ENCODE peak calls at places on chromosomes 7 and 10, in nine cellular contexts. One of them, this sample, is unnamed.

GRCh38 chr7:157612664-157613561 is 276.1 kb downstream of the DNAJB6 start:
- DNase-seq in AG04449: no peak
- DNase-seq in choroid plexus epithelial cell: peak; percentile 47
- DNase-seq in astrocyte: no peak
- DNase-seq in fibroblast of mammary gland: peak; percentile 16
- DNase-seq in astrocyte of the spinal cord: peak; percentile 4
- DNase-seq in lower leg skin: no peak
- DNase-seq in neuronal stem cell: no peak
- DNase-seq in mammary epithelial cell: no peak
- DNase-seq in this sample: no peak

GRCh38 chr7:44293561-44294324 is 31.7 kb downstream of the CAMK2B start:
- DNase-seq in AG04449: no peak
- DNase-seq in neuronal stem cell: no peak
- DNase-seq in fibroblast of mammary gland: no peak
- DNase-seq in mammary epithelial cell: no peak
- DNase-seq in choroid plexus epithelial cell: no peak
- DNase-seq in lower leg skin: peak; percentile 65
- DNase-seq in astrocyte: no peak
- DNase-seq in astrocyte of the spinal cord: no peak
- DNase-seq in this sample: peak; percentile 27

GRCh38 chr10:88027570-88027969 is 164.1 kb downstream of the PTEN start:
- DNase-seq in AG04449: no peak
- DNase-seq in fibroblast of mammary gland: no peak
- DNase-seq in lower leg skin: no peak
- DNase-seq in astrocyte: no peak
- DNase-seq in neuronal stem cell: no peak
- DNase-seq in mammary epithelial cell: no peak
- DNase-seq in choroid plexus epithelial cell: no peak
- DNase-seq in astrocyte of the spinal cord: no peak
- DNase-seq in this sample: no peak

GRCh38 chr10:43700306-43700705 is 51.6 kb upstream of the ZNF32 start:
- DNase-seq in astrocyte of the spinal cord: no peak
- DNase-seq in lower leg skin: no peak
- DNase-seq in astrocyte: peak; percentile 35
- DNase-seq in neuronal stem cell: no peak
- DNase-seq in mammary epithelial cell: no peak
- DNase-seq in fibroblast of mammary gland: no peak
- DNase-seq in AG04449: no peak
- DNase-seq in choroid plexus epithelial cell: no peak
- DNase-seq in this sample: no peak

GRCh38 chr10:34618611-34619010 is 196.5 kb downstream of the PARD3 start:
- DNase-seq in mammary epithelial cell: peak; percentile 9
- DNase-seq in fibroblast of mammary gland: no peak
- DNase-seq in AG04449: no peak
- DNase-seq in neuronal stem cell: no peak
- DNase-seq in lower leg skin: no peak
- DNase-seq in astrocyte of the spinal cord: no peak
- DNase-seq in choroid plexus epithelial cell: no peak
- DNase-seq in astrocyte: no peak
- DNase-seq in this sample: no peak

GRCh38 chr7:99563650-99564049 is 5.2 kb downstream of the ZNF655 start:
- DNase-seq in lower leg skin: no peak
- DNase-seq in mammary epithelial cell: no peak
- DNase-seq in choroid plexus epithelial cell: peak; percentile 77
- DNase-seq in astrocyte: peak; percentile 81
- DNase-seq in AG04449: peak; percentile 67
- DNase-seq in neuronal stem cell: no peak
- DNase-seq in fibroblast of mammary gland: peak; percentile 80
- DNase-seq in astrocyte of the spinal cord: peak; percentile 85
- DNase-seq in this sample: peak; percentile 75

GRCh38 chr7:28410628-28411578 is 1.4 kb upstream of the CREB5 start:
- DNase-seq in astrocyte: peak; percentile 62
- DNase-seq in choroid plexus epithelial cell: peak; percentile 72
- DNase-seq in astrocyte of the spinal cord: peak; percentile 67
- DNase-seq in lower leg skin: peak; percentile 91
- DNase-seq in fibroblast of mammary gland: peak; percentile 86
- DNase-seq in mammary epithelial cell: peak; percentile 33
- DNase-seq in AG04449: no peak
- DNase-seq in neuronal stem cell: peak; percentile 20
- DNase-seq in this sample: peak; percentile 76

GRCh38 chr7:48165157-48165556 is 6.1 kb upstream of the ABCA13 start:
- DNase-seq in lower leg skin: no peak
- DNase-seq in AG04449: no peak
- DNase-seq in fibroblast of mammary gland: no peak
- DNase-seq in mammary epithelial cell: no peak
- DNase-seq in neuronal stem cell: no peak
- DNase-seq in astrocyte: no peak
- DNase-seq in choroid plexus epithelial cell: no peak
- DNase-seq in astrocyte of the spinal cord: no peak
- DNase-seq in this sample: no peak

GRCh38 chr10:58637372-58637771 is 124.7 kb downstream of the BICC1 start:
- DNase-seq in choroid plexus epithelial cell: peak; percentile 55
- DNase-seq in astrocyte: peak; percentile 95
- DNase-seq in neuronal stem cell: no peak
- DNase-seq in AG04449: no peak
- DNase-seq in lower leg skin: no peak
- DNase-seq in fibroblast of mammary gland: peak; percentile 80
- DNase-seq in mammary epithelial cell: peak; percentile 62
- DNase-seq in astrocyte of the spinal cord: peak; percentile 76
- DNase-seq in this sample: no peak

GRCh38 chr10:75058142-75058541 is 53.3 kb upstream of the SAMD8 start:
- DNase-seq in choroid plexus epithelial cell: no peak
- DNase-seq in lower leg skin: no peak
- DNase-seq in neuronal stem cell: no peak
- DNase-seq in mammary epithelial cell: peak; percentile 58
- DNase-seq in astrocyte: peak; percentile 37
- DNase-seq in fibroblast of mammary gland: peak; percentile 72
- DNase-seq in AG04449: no peak
- DNase-seq in astrocyte of the spinal cord: no peak
- DNase-seq in this sample: peak; percentile 83

GRCh38 chr10:78644550-78644949 is 424.2 kb upstream of the ZMIZ1 start:
- DNase-seq in lower leg skin: no peak
- DNase-seq in astrocyte of the spinal cord: no peak
- DNase-seq in astrocyte: no peak
- DNase-seq in mammary epithelial cell: no peak
- DNase-seq in fibroblast of mammary gland: no peak
- DNase-seq in neuronal stem cell: no peak
- DNase-seq in choroid plexus epithelial cell: no peak
- DNase-seq in AG04449: no peak
- DNase-seq in this sample: no peak

GRCh38 chr10:3827266-3827665 is 42.3 kb upstream of the KLF6 start:
- DNase-seq in astrocyte: no peak
- DNase-seq in choroid plexus epithelial cell: no peak
- DNase-seq in mammary epithelial cell: no peak
- DNase-seq in lower leg skin: no peak
- DNase-seq in neuronal stem cell: no peak
- DNase-seq in fibroblast of mammary gland: no peak
- DNase-seq in AG04449: no peak
- DNase-seq in astrocyte of the spinal cord: no peak
- DNase-seq in this sample: no peak

GRCh38 chr7:72453436-72453835 is 41.3 kb upstream of the CALN1 start:
- DNase-seq in choroid plexus epithelial cell: no peak
- DNase-seq in neuronal stem cell: no peak
- DNase-seq in fibroblast of mammary gland: no peak
- DNase-seq in AG04449: no peak
- DNase-seq in mammary epithelial cell: no peak
- DNase-seq in astrocyte: no peak
- DNase-seq in astrocyte of the spinal cord: no peak
- DNase-seq in lower leg skin: no peak
- DNase-seq in this sample: no peak

GRCh38 chr7:27116521-27116946 is 14.0 kb downstream of the HOXA4 start:
- DNase-seq in AG04449: no peak
- DNase-seq in choroid plexus epithelial cell: no peak
- DNase-seq in mammary epithelial cell: no peak
- DNase-seq in lower leg skin: no peak
- DNase-seq in fibroblast of mammary gland: no peak
- DNase-seq in astrocyte of the spinal cord: no peak
- DNase-seq in astrocyte: peak; percentile 10
- DNase-seq in neuronal stem cell: no peak
- DNase-seq in this sample: no peak
- H3K4me3 ChIP-seq in AG04449: no peak overlapping the region
- H3K4me3 ChIP-seq in choroid plexus epithelial cell: no peak overlapping the region
- H3K4me3 ChIP-seq in mammary epithelial cell: peak overlapping the region; percentile 70
- H3K4me3 ChIP-seq in lower leg skin: no peak overlapping the region
- H3K4me3 ChIP-seq in fibroblast of mammary gland: no peak overlapping the region
- H3K4me3 ChIP-seq in astrocyte of the spinal cord: peak overlapping the region; percentile 89
- H3K4me3 ChIP-seq in astrocyte: peak overlapping the region; percentile 69
- H3K4me3 ChIP-seq in neuronal stem cell: no peak overlapping the region
- H3K4me3 ChIP-seq in this sample: peak overlapping the region; percentile 42

DNA sequence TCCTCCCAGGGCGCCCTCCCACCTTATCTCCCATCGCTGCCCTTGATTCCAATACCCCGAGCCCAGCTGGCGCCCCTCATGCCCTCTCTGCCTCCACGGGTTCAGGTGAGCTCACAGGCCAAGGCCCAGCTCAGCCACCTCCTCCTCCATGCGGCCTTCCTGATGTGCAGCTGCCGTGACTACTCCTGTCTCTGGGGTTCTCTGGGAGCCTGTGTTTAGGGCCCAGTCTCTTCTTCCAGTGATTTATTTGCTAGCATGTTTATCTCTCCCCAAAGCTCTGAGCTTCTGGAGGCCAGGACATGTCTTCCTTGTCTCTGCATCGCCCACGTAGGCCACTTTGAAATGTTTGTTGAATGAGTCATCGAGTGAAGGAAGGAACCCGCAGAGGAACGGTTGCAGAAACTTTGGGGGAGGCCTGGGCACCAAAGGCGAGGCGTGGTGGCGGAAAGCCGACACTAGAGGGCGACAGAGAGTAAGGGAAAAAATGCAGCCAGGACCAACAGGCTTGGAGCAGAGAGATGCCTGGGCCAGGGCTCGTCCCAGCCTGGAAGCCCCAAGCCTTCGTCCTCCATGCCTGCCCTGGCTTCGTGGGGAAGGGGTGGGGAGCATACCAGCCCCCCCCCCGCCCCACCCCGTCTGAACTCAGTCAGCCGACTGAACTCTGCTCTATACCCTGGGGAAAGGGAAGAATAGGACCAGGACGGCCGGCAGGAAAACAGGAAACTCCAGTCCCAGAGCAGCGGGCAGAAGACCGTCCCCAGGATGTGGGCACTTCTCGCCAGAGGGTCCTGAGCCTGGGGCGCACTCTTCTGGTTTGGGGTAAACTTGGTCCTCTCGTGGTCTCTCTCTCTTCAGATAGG is 10.9 kb upstream of the HSPB1 start:
- DNase-seq in choroid plexus epithelial cell: peak; percentile 98
- DNase-seq in mammary epithelial cell: peak; percentile 99
- DNase-seq in fibroblast of mammary gland: peak; percentile 98
- DNase-seq in neuronal stem cell: peak; percentile 86
- DNase-seq in astrocyte: peak; percentile 96
- DNase-seq in AG04449: peak; percentile 93
- DNase-seq in astrocyte of the spinal cord: peak; percentile 97
- DNase-seq in lower leg skin: peak; percentile 99
- DNase-seq in this sample: peak; percentile 97
- H3K4me3 ChIP-seq in choroid plexus epithelial cell: peak overlapping the region; percentile 41
- H3K4me3 ChIP-seq in mammary epithelial cell: peak overlapping the region; percentile 23
- H3K4me3 ChIP-seq in fibroblast of mammary gland: peak overlapping the region; percentile 22
- H3K4me3 ChIP-seq in neuronal stem cell: peak overlapping the region; percentile 36
- H3K4me3 ChIP-seq in astrocyte: no peak overlapping the region
- H3K4me3 ChIP-seq in AG04449: peak overlapping the region; percentile 36
- H3K4me3 ChIP-seq in astrocyte of the spinal cord: peak overlapping the region; percentile 4
- H3K4me3 ChIP-seq in lower leg skin: no peak overlapping the region
- H3K4me3 ChIP-seq in this sample: peak overlapping the region; percentile 37

DNA sequence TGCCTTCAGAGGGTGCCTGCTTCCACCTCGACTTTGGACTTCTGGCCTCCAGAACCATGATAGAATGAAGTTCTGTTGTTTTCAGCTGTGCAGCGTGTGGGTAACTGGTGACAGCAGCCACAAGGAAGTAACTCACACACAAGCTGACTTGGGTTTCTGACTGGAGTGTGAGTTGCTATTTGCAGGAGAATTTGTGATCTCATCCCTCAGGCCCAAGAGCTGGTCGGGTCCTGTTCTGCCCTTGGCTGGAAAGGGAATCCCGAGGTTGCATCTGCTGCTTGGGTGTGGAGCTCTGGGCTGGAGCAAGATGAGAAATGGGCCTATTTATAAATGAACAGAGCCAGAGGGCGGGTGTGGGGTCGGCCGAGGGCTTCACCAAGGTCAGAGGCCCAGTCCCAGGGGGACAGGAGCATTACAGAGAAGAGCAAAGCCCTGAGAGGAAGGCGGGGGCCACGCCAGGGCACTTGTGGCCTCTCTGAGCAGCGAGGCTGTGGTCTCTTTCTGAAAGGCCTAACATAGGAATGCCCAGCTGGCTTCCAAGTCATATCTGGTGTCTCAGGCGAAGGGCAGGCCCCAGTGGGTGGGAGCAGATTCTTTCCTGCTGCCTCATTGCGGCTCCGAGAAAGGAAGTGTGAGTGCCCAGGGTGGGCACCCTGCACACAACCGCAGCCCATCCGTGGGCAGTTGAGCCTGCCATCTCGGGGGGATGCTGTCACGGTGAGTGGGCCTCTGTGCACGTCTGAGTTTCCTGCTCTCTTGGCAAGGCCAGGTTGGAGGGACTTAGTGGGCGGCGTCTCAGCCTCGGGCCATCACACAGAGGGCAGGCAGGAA is 26.5 kb upstream of the C10orf71 start:
- DNase-seq in neuronal stem cell: no peak
- DNase-seq in astrocyte of the spinal cord: no peak
- DNase-seq in fibroblast of mammary gland: peak; percentile 24
- DNase-seq in lower leg skin: peak; percentile 82
- DNase-seq in mammary epithelial cell: no peak
- DNase-seq in choroid plexus epithelial cell: peak; percentile 13
- DNase-seq in AG04449: no peak
- DNase-seq in astrocyte: no peak
- DNase-seq in this sample: no peak
- H3K4me3 ChIP-seq in neuronal stem cell: no peak overlapping the region
- H3K4me3 ChIP-seq in astrocyte of the spinal cord: no peak overlapping the region
- H3K4me3 ChIP-seq in fibroblast of mammary gland: no peak overlapping the region
- H3K4me3 ChIP-seq in lower leg skin: no peak overlapping the region
- H3K4me3 ChIP-seq in mammary epithelial cell: no peak overlapping the region
- H3K4me3 ChIP-seq in choroid plexus epithelial cell: no peak overlapping the region
- H3K4me3 ChIP-seq in AG04449: no peak overlapping the region
- H3K4me3 ChIP-seq in astrocyte: no peak overlapping the region
- H3K4me3 ChIP-seq in this sample: no peak overlapping the region

GRCh38 chr10:80131499-80131901 is 1.0 kb upstream of the PLAC9 start:
- DNase-seq in astrocyte of the spinal cord: no peak
- DNase-seq in neuronal stem cell: no peak
- DNase-seq in AG04449: no peak
- DNase-seq in astrocyte: no peak
- DNase-seq in choroid plexus epithelial cell: no peak
- DNase-seq in lower leg skin: no peak
- DNase-seq in mammary epithelial cell: no peak
- DNase-seq in fibroblast of mammary gland: no peak
- DNase-seq in this sample: no peak

GRCh38 chr10:80136134-80136571 is 3.6 kb downstream of the PLAC9 start:
- DNase-seq in lower leg skin: peak; percentile 98
- DNase-seq in astrocyte of the spinal cord: peak; percentile 93
- DNase-seq in choroid plexus epithelial cell: peak; percentile 79
- DNase-seq in AG04449: no peak
- DNase-seq in neuronal stem cell: no peak
- DNase-seq in fibroblast of mammary gland: peak; percentile 99
- DNase-seq in astrocyte: peak; percentile 45
- DNase-seq in mammary epithelial cell: no peak
- DNase-seq in this sample: peak; percentile 19

GRCh38 chr10:80133221-80133620 is 691 bp downstream of the PLAC9 start:
- DNase-seq in choroid plexus epithelial cell: no peak
- DNase-seq in astrocyte of the spinal cord: no peak
- DNase-seq in mammary epithelial cell: no peak
- DNase-seq in neuronal stem cell: no peak
- DNase-seq in astrocyte: no peak
- DNase-seq in fibroblast of mammary gland: peak; percentile 64
- DNase-seq in AG04449: no peak
- DNase-seq in lower leg skin: peak; percentile 93
- DNase-seq in this sample: no peak

GRCh38 chr10:80137031-80137712 is 4.6 kb downstream of the PLAC9 start:
- DNase-seq in lower leg skin: no peak
- DNase-seq in mammary epithelial cell: no peak
- DNase-seq in AG04449: no peak
- DNase-seq in fibroblast of mammary gland: peak; percentile 97
- DNase-seq in neuronal stem cell: no peak
- DNase-seq in astrocyte of the spinal cord: no peak
- DNase-seq in astrocyte: no peak
- DNase-seq in choroid plexus epithelial cell: no peak
- DNase-seq in this sample: no peak

GRCh38 chr10:80132299-80133139 is at the start of gene PLAC9:
- DNase-seq in mammary epithelial cell: no peak
- DNase-seq in astrocyte of the spinal cord: no peak
- DNase-seq in neuronal stem cell: peak; percentile 35
- DNase-seq in AG04449: no peak
- DNase-seq in lower leg skin: peak; percentile 89
- DNase-seq in choroid plexus epithelial cell: no peak
- DNase-seq in fibroblast of mammary gland: no peak
- DNase-seq in astrocyte: no peak
- DNase-seq in this sample: no peak
- H3K4me3 ChIP-seq in mammary epithelial cell: peak within 1 kb of the TSS; percentile 23
- H3K4me3 ChIP-seq in astrocyte of the spinal cord: peak within 1 kb of the TSS; percentile 48
- H3K4me3 ChIP-seq in neuronal stem cell: peak within 1 kb of the TSS; percentile 33
- H3K4me3 ChIP-seq in AG04449: peak within 1 kb of the TSS; percentile 62
- H3K4me3 ChIP-seq in lower leg skin: peak within 1 kb of the TSS; percentile 45
- H3K4me3 ChIP-seq in choroid plexus epithelial cell: peak within 1 kb of the TSS; percentile 54
- H3K4me3 ChIP-seq in fibroblast of mammary gland: peak within 1 kb of the TSS; percentile 67
- H3K4me3 ChIP-seq in astrocyte: peak within 1 kb of the TSS; percentile 51
- H3K4me3 ChIP-seq in this sample: peak within 1 kb of the TSS; percentile 19